ENCODE peak calls at places on chromosomes 3 and 15, in nine cellular contexts. Z is A549, U is H1, C is AG10803, O is aorta, Y is cardiac fibroblast, F is pancreas, T is testis, M is left lung. B is an unnamed sample.
A peak's percentile ranks its signal among the peaks of the same experiment; 100 is the strongest.

GRCh38 chr3:25565807-25566206 is 98.9 kb downstream of the TOP2B start:
- DNase-seq in Z (no peak), U (no peak), C (no peak), O (no peak), Y (no peak), F (no peak), T (no peak), M (no peak), B (no peak)

GRCh38 chr15:57395292-57395691 is 19.0 kb downstream of the CGNL1 start:
- DNase-seq in Z (no peak), U (no peak), C (peak; percentile 91), O (no peak), Y (peak; percentile 83), F (no peak), T (no peak), M (no peak), B (peak; percentile 74)

GRCh38 chr15:69713726-69714559 is 261.3 kb downstream of the RPLP1 start:
- DNase-seq in Z (no peak), U (no peak), C (no peak), O (no peak), Y (no peak), F (no peak), T (no peak), M (no peak), B (no peak)

GRCh38 chr3:182651461-182651860 is 141.8 kb upstream of the ATP11B start:
- DNase-seq in Z (no peak), U (no peak), C (no peak), O (no peak), Y (no peak), F (no peak), T (no peak), M (no peak), B (no peak)

GRCh38 chr15:82197734-82198594 is 64.6 kb downstream of the EFL1 start:
- DNase-seq in Z (peak; percentile 67), U (peak; percentile 81), C (peak; percentile 73), O (peak; percentile 65), Y (peak; percentile 84), F (peak; percentile 36), T (peak; percentile 88), M (no peak), B (peak; percentile 86)

GRCh38 chr3:4426782-4427344 is 40.2 kb downstream of the SUMF1 start:
- DNase-seq in Z (no peak), U (no peak), C (peak; percentile 94), O (no peak), Y (peak; percentile 98), F (no peak), T (no peak), M (no peak), B (peak; percentile 98)

GRCh38 chr3:49673131-49673714 is 928 bp upstream of the APEH start:
- DNase-seq in Z (peak; percentile 35), U (no peak), C (no peak), O (no peak), Y (peak; percentile 23), F (no peak), T (peak; percentile 21), M (no peak), B (peak; percentile 26)

GRCh38 chr3:195911041-195911945 is 2.9 kb upstream of the TNK2 start:
- DNase-seq in Z (no peak), U (no peak), C (no peak), O (peak; percentile 18), Y (no peak), F (no peak), T (no peak), M (peak; percentile 28), B (no peak)

GRCh38 chr3:120693439-120694172 is 11.6 kb upstream of the HGD start:
- DNase-seq in Z (no peak), U (no peak), C (peak; percentile 57), O (no peak), Y (peak; percentile 74), F (no peak), T (no peak), M (no peak), B (peak; percentile 51)

GRCh38 chr15:57403007-57403406 is 26.7 kb downstream of the CGNL1 start:
- DNase-seq in Z (no peak), U (no peak), C (no peak), O (no peak), Y (no peak), F (no peak), T (no peak), M (no peak), B (no peak)

GRCh38 chr3:134449277-134449676 is 36.5 kb downstream of the ANAPC13 start:
- DNase-seq in Z (no peak), U (peak; percentile 59), C (no peak), O (no peak), Y (peak; percentile 75), F (peak; percentile 32), T (peak; percentile 26), M (no peak), B (peak; percentile 72)

GRCh38 chr3:64157150-64158035 is 67.9 kb downstream of the PRICKLE2 start:
- DNase-seq in Z (no peak), U (no peak), C (no peak), O (no peak), Y (no peak), F (no peak), T (no peak), M (no peak), B (no peak)

GRCh38 chr3:177894021-177894690 is 642.1 kb upstream of the KCNMB2 start:
- DNase-seq in Z (no peak), U (no peak), C (no peak), O (no peak), Y (peak; percentile 55), F (no peak), T (no peak), M (no peak), B (no peak)

GRCh38 chr3:61783993-61784718 is 222.8 kb downstream of the PTPRG start:
- DNase-seq in Z (no peak), U (no peak), C (peak; percentile 71), O (no peak), Y (peak; percentile 67), F (no peak), T (no peak), M (no peak), B (peak; percentile 81)

DNA sequence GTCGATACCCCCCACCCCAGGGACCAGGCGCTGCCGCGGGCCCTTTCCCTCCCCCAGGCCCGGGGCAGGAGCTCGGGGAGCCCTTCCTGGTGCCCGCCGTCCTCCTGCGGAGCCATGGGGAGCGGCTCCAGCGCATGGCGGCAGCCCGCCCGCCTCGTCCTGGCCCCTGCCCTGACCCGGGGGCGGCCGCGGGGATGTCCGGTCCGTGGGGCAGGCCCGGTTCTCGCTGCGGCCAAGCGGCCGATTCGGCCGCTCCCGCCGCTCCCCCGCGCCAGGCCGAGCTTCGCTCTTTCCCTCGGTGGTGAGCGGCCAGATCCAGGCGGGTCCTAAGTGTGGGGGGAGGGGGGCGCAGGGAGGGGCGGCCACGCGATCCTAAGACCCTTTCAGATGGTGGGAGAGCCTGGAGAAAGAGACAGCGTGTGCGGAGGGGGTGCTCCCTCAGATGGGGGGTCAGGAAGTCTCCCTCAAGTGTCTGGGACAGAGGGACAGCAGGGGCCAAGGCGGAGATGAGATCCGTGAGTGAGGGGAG is 1.3 kb downstream of the NEIL1 start:
- DNase-seq in Z (no peak), U (peak; percentile 64), C (no peak), O (no peak), Y (no peak), F (no peak), T (no peak), M (no peak), B (no peak)
- H3K4me3 ChIP-seq in Z (peak overlapping the region; percentile 91), U (peak overlapping the region; percentile 87), C (peak overlapping the region; percentile 73), O (peak overlapping the region; percentile 67), Y (peak overlapping the region; percentile 64), F (peak overlapping the region; percentile 79), T (peak overlapping the region; percentile 77), M (peak overlapping the region; percentile 97), B (peak overlapping the region; percentile 71)

DNA sequence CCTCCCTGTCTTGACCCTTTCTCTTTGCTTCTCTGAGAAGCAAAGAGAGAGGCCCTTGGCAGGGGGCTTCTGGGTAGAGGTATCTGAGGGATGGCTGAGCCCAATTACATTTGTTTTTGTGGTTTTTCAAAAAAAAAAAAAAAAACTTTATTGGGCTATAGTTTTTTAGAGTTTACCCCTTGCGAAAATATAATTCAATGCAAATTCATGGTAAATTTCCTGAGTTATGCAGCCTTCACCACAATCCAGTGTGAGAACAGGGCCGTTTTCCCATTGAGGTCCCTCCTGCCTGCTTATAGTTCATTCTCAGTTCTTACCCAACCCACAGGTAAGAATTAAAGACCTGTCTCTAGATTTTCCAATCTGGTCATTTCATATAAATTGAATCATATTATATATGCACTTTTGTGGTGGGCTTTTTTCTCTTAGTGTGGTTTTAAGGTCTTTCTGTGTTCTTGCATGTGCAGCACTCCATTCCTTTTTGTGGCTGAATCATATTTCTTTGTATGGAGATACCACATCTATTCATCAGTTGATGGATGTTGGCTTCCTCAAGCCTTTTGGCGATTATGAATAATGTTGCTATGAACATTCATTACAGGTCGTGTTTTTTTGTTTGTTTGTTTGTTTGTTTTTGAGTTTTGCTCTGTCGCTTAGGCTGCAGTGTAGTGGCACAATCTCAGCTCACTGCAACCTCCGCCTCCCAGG is 2.7 kb downstream of the MCM2 start:
- DNase-seq in Z (no peak), U (no peak), C (no peak), O (no peak), Y (no peak), F (no peak), T (no peak), M (no peak), B (no peak)
- H3K4me3 ChIP-seq in Z (no peak overlapping the region), U (peak overlapping the region; percentile 78), C (no peak overlapping the region), O (no peak overlapping the region), Y (no peak overlapping the region), F (no peak overlapping the region), T (no peak overlapping the region), M (no peak overlapping the region), B (no peak overlapping the region)

GRCh38 chr15:65583701-65584100 is 27.2 kb downstream of the INTS14 start:
- DNase-seq in Z (no peak), U (no peak), C (peak; percentile 43), O (no peak), Y (peak; percentile 46), F (no peak), T (no peak), M (no peak), B (peak; percentile 86)
- H3K4me3 ChIP-seq in Z (no peak overlapping the region), U (no peak overlapping the region), C (no peak overlapping the region), O (no peak overlapping the region), Y (no peak overlapping the region), F (no peak overlapping the region), T (no peak overlapping the region), M (no peak overlapping the region), B (no peak overlapping the region)

GRCh38 chr15:67241132-67241855 is 13.2 kb downstream of the AAGAB start:
- DNase-seq in Z (no peak), U (no peak), C (no peak), O (no peak), Y (no peak), F (no peak), T (no peak), M (no peak), B (no peak)

GRCh38 chr15:67244966-67245478 is 9.4 kb downstream of the AAGAB start:
- DNase-seq in Z (no peak), U (no peak), C (peak; percentile 81), O (no peak), Y (peak; percentile 86), F (no peak), T (no peak), M (no peak), B (peak; percentile 68)

GRCh38 chr15:67240235-67241131 is 14.0 kb downstream of the AAGAB start:
- DNase-seq in Z (peak; percentile 55), U (no peak), C (no peak), O (no peak), Y (peak; percentile 6), F (peak; percentile 30), T (peak; percentile 26), M (no peak), B (no peak)

GRCh38 chr15:67248106-67248505 is 6.4 kb downstream of the AAGAB start:
- DNase-seq in Z (no peak), U (no peak), C (peak; percentile 42), O (no peak), Y (peak; percentile 53), F (no peak), T (no peak), M (no peak), B (peak; percentile 35)

GRCh38 chr15:67242665-67243064 is 11.8 kb downstream of the AAGAB start:
- DNase-seq in Z (no peak), U (no peak), C (peak; percentile 33), O (no peak), Y (peak; percentile 18), F (no peak), T (no peak), M (no peak), B (peak; percentile 21)
- H3K4me3 ChIP-seq in Z (no peak overlapping the region), U (no peak overlapping the region), C (no peak overlapping the region), O (no peak overlapping the region), Y (no peak overlapping the region), F (no peak overlapping the region), T (no peak overlapping the region), M (no peak overlapping the region), B (no peak overlapping the region)

B was measured in choroid plexus epithelial cell.